ENCODE peak calls at places on chromosomes 2 and 18, in four cellular contexts. A is NCI-H2081, Z is EL, Y is transverse colon. H is an unnamed sample.

GRCh38 chr18:46916551-46917107 is 678 bp downstream of the PIAS2 start:
- DNase-seq in A (no peak), Y (no peak), Z (peak; percentile 43), H (no peak)

GRCh38 chr2:62464608-62465007 is 41.4 kb downstream of the TMEM17 start:
- DNase-seq in A (no peak), Y (no peak), Z (no peak), H (no peak)

GRCh38 chr2:88003074-88003755 is 13.1 kb downstream of the RNU2-63P start:
- DNase-seq in Y (no peak), Z (no peak), A (no peak), H (no peak)

GRCh38 chr2:71496156-71496770 is 42.9 kb downstream of the DYSF start:
- DNase-seq in Y (no peak), A (no peak), Z (no peak), H (no peak)

GRCh38 chr2:14634223-14634884 is 1.8 kb downstream of the LRATD1 start:
- DNase-seq in Z (peak; percentile 72), A (peak; percentile 90), Y (peak; percentile 90), H (no peak)

GRCh38 chr2:38377501-38378258 is 607 bp upstream of the ATL2 start:
- DNase-seq in A (no peak), Y (no peak), Z (peak; percentile 58), H (no peak)

GRCh38 chr2:174771631-174772491 is 7.6 kb upstream of the CHRNA1 start:
- DNase-seq in Z (peak; percentile 85), A (peak; percentile 69), Y (peak; percentile 71), H (peak; percentile 69)

GRCh38 chr2:227862741-227863588 is 8.5 kb upstream of the DAW1 start:
- DNase-seq in Z (peak; percentile 90), A (no peak), Y (no peak), H (peak; percentile 98)

GRCh38 chr2:112161431-112162145 is 23.4 kb downstream of the FBLN7 start:
- DNase-seq in Z (no peak), Y (no peak), A (no peak), H (no peak)

GRCh38 chr18:63962137-63962536 is 7.7 kb upstream of the SERPINB8 start:
- DNase-seq in Z (no peak), A (no peak), Y (no peak), H (peak; percentile 30)

GRCh38 chr18:60259052-60259681 is 113.4 kb downstream of the MC4R start:
- DNase-seq in Z (peak; percentile 7), Y (no peak), A (no peak), H (peak; percentile 15)

GRCh38 chr18:5649439-5649838 is 105.6 kb upstream of the EPB41L3 start:
- DNase-seq in Y (no peak), A (no peak), Z (no peak), H (no peak)

GRCh38 chr2:12852135-12852534 is 135.4 kb downstream of the TRIB2 start:
- DNase-seq in Z (no peak), Y (no peak), A (no peak), H (peak; percentile 74)

GRCh38 chr2:20123871-20124594 is 72.6 kb upstream of the LAPTM4A start:
- DNase-seq in A (no peak), Z (no peak), Y (no peak), H (no peak)

GRCh38 chr2:177129610-177130009 is 83.0 kb upstream of the HNRNPA3 start:
- DNase-seq in Z (no peak), Y (no peak), A (no peak), H (no peak)

GRCh38 chr2:33214436-33214835 is 262.0 kb upstream of the RASGRP3 start:
- DNase-seq in Z (no peak), A (no peak), Y (no peak), H (no peak)

GRCh38 chr2:120358734-120359465 is 13.0 kb downstream of the INHBB start:
- DNase-seq in Z (no peak), A (no peak), Y (no peak), H (no peak)

GRCh38 chr18:36315736-36316135 is 18.2 kb downstream of the FHOD3 start:
- DNase-seq in Z (peak; percentile 68), A (no peak), Y (no peak), H (no peak)